ENCODE peak calls at places on chromosomes 11 and 22, in nine cellular contexts. K is body of pancreas, R is AG10803, X is brain microvascular endothelial cell, E is neural progenitor cell, D is colonic mucosa, H is WTC11, W is H1, L is Peyer's patch. T is an unnamed sample.

GRCh38 chr11:44738791-44739190 is 12.0 kb downstream of the TSPAN18 start:
- DNase-seq in K (no peak), R (no peak), X (no peak), E (no peak), D (no peak), H (no peak), W (no peak), L (no peak), T (no peak)

GRCh38 chr11:65498042-65498726 is 661 bp upstream of the MALAT1 start:
- DNase-seq in K (peak; percentile 75), R (peak; percentile 74), X (peak; percentile 14), E (peak; percentile 78), D (no peak), H (no peak), W (peak; percentile 60), L (peak; percentile 80), T (no peak)

GRCh38 chr11:9001736-9002135 is 2.1 kb downstream of the NRIP3 start:
- DNase-seq in K (peak; percentile 38), R (peak; percentile 80), X (peak; percentile 92), E (no peak), D (no peak), H (no peak), W (no peak), L (no peak), T (no peak)

GRCh38 chr11:85889676-85890579 is 34.7 kb downstream of the CCDC83 start:
- DNase-seq in K (no peak), R (peak; percentile 83), X (peak; percentile 72), E (no peak), D (no peak), H (no peak), W (no peak), L (no peak), T (no peak)

GRCh38 chr22:43528601-43529360 is 117.0 kb downstream of the MPPED1 start:
- DNase-seq in K (no peak), R (no peak), X (no peak), E (no peak), D (no peak), H (no peak), W (no peak), L (no peak), T (no peak)

GRCh38 chr11:61922539-61922938 is 5.2 kb upstream of the RAB3IL1 start:
- DNase-seq in K (peak; percentile 68), R (peak; percentile 84), X (peak; percentile 11), E (no peak), D (peak; percentile 69), H (no peak), W (peak; percentile 33), L (peak; percentile 47), T (no peak)

GRCh38 chr11:129625930-129626329 is 189.7 kb upstream of the TMEM45B start:
- DNase-seq in K (no peak), R (no peak), X (no peak), E (no peak), D (no peak), H (no peak), W (no peak), L (no peak), T (no peak)

GRCh38 chr22:26536056-26536761 is 23.9 kb upstream of the TFIP11 start:
- DNase-seq in K (peak; percentile 71), R (no peak), X (no peak), E (no peak), D (no peak), H (no peak), W (no peak), L (no peak), T (no peak)

GRCh38 chr11:123507043-123507442 is 77.0 kb downstream of the GRAMD1B start:
- DNase-seq in K (no peak), R (peak; percentile 59), X (no peak), E (no peak), D (no peak), H (no peak), W (no peak), L (no peak), T (no peak)

GRCh38 chr11:76700177-76701100 is 29.9 kb upstream of the LRRC32 start:
- DNase-seq in K (peak; percentile 46), R (peak; percentile 95), X (peak; percentile 86), E (no peak), D (no peak), H (no peak), W (no peak), L (peak; percentile 32), T (no peak)

GRCh38 chr11:108685419-108686161 is 20.7 kb downstream of the DDX10 start:
- DNase-seq in K (no peak), R (peak; percentile 28), X (no peak), E (no peak), D (no peak), H (no peak), W (no peak), L (no peak), T (no peak)

GRCh38 chr11:65067446-65067845 is 9.1 kb upstream of the NAALADL1 start:
- DNase-seq in K (no peak), R (no peak), X (no peak), E (no peak), D (no peak), H (no peak), W (no peak), L (no peak), T (no peak)

GRCh38 chr11:38683484-38683883 is 2085.4 kb upstream of the RAG2 start:
- DNase-seq in K (no peak), R (no peak), X (no peak), E (no peak), D (no peak), H (no peak), W (no peak), L (no peak), T (no peak)
- TF ChIP-seq CTCF in K (no peak), R (no peak), X (no peak), E (no peak), D (no peak), H (no peak), W (no peak), L (no peak), T (no peak)

GRCh38 chr11:60889869-60890311 is 16.5 kb downstream of the PRPF19 start:
- DNase-seq in K (no peak), R (no peak), X (no peak), E (no peak), D (no peak), H (no peak), W (no peak), L (no peak), T (no peak)

GRCh38 chr11:60890696-60891095 is 15.7 kb downstream of the PRPF19 start:
- DNase-seq in K (no peak), R (no peak), X (no peak), E (no peak), D (no peak), H (no peak), W (no peak), L (no peak), T (no peak)

GRCh38 chr11:60891103-60891741 is 15.2 kb downstream of the PRPF19 start:
- DNase-seq in K (no peak), R (no peak), X (peak; percentile 59), E (no peak), D (no peak), H (no peak), W (no peak), L (no peak), T (no peak)

DNA sequence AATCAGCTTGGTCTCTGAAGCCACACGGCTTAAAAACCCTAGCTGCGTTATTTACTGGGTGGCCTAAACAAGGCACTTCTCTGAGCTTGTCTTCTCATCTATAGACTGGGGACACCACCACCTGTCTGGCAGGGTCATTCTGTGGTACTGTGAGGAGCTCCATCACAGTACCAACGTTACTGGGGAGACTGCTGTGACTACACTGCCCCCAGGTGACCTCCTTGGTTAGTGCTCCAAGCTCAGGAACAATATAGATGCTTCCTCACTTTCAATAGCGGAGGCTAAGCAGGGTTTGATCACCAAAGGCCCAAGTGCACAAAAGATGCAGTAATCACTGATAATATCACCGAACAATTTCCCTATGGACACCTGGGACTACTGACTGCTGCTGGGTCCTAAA is 18.9 kb downstream of the PRPF19 start:
- DNase-seq in K (peak; percentile 66), R (peak; percentile 41), X (peak; percentile 60), E (peak; percentile 70), D (peak; percentile 64), H (peak; percentile 60), W (peak; percentile 60), L (peak; percentile 68), T (no peak)
- TF ChIP-seq CTCF in K (peak; percentile 13), R (peak; percentile 74), X (peak; percentile 87), E (peak; percentile 66), D (peak; percentile 54), H (peak; percentile 35), W (peak; percentile 85), L (peak; percentile 78), T (peak; percentile 59)

GRCh38 chr22:20771918-20772625 is 1.8 kb upstream of the SERPIND1 start:
- DNase-seq in K (no peak), R (no peak), X (no peak), E (peak; percentile 46), D (no peak), H (peak; percentile 35), W (no peak), L (no peak), T (peak; percentile 27)
- TF ChIP-seq CTCF in K (no peak), R (no peak), X (peak; percentile 51), E (peak; percentile 39), D (no peak), H (no peak), W (peak; percentile 21), L (no peak), T (peak; percentile 52)

GRCh38 chr11:120928506-120929062 is 95.3 kb upstream of the TBCEL start:
- DNase-seq in K (no peak), R (no peak), X (no peak), E (no peak), D (no peak), H (no peak), W (no peak), L (no peak), T (no peak)
- TF ChIP-seq CTCF in K (no peak), R (no peak), X (peak; percentile 8), E (no peak), D (no peak), H (no peak), W (no peak), L (no peak), T (no peak)

T was measured in neural crest cell.